ENCODE peak calls at places on chromosomes 12 and 14, in four cellular contexts. One of them, this sample, is unnamed.

GRCh38 chr14:77311217-77311616 is 9.5 kb downstream of the POMT2 start:
- DNase-seq in AG10803: peak
- DNase-seq in A549: no peak
- DNase-seq in sigmoid colon: no peak
- DNase-seq in this sample: no peak

GRCh38 chr14:81319314-81319713 is 80.8 kb downstream of the STON2 start:
- DNase-seq in AG10803: no peak
- DNase-seq in A549: no peak
- DNase-seq in sigmoid colon: no peak
- DNase-seq in this sample: no peak

GRCh38 chr12:120007272-120007671 is 18.2 kb downstream of the BICDL1 start:
- DNase-seq in AG10803: no peak
- DNase-seq in A549: no peak
- DNase-seq in sigmoid colon: no peak
- DNase-seq in this sample: no peak

GRCh38 chr12:124428136-124428791 is 133.4 kb downstream of the RFLNA start:
- DNase-seq in AG10803: peak
- DNase-seq in A549: no peak
- DNase-seq in sigmoid colon: peak
- DNase-seq in this sample: peak

GRCh38 chr12:74646831-74647230 is 109.2 kb downstream of the ATXN7L3B start:
- DNase-seq in AG10803: no peak
- DNase-seq in A549: peak
- DNase-seq in sigmoid colon: no peak
- DNase-seq in this sample: peak

GRCh38 chr14:29216774-29217232 is 450.2 kb downstream of the FOXG1 start:
- DNase-seq in AG10803: no peak
- DNase-seq in A549: no peak
- DNase-seq in sigmoid colon: no peak
- DNase-seq in this sample: no peak

GRCh38 chr12:99043319-99043914 is 398.3 kb downstream of the APAF1 start:
- DNase-seq in AG10803: peak
- DNase-seq in A549: peak
- DNase-seq in sigmoid colon: no peak
- DNase-seq in this sample: peak

GRCh38 chr12:1398673-1399072 is 195.7 kb downstream of the FBXL14 start:
- DNase-seq in AG10803: peak
- DNase-seq in A549: peak
- DNase-seq in sigmoid colon: no peak
- DNase-seq in this sample: peak

GRCh38 chr14:42782744-42783143 is 1176.1 kb downstream of the LRFN5 start:
- DNase-seq in AG10803: no peak
- DNase-seq in A549: no peak
- DNase-seq in sigmoid colon: no peak
- DNase-seq in this sample: no peak

GRCh38 chr14:95993768-95994592 is 45.2 kb upstream of the C14orf132 start:
- DNase-seq in AG10803: peak
- DNase-seq in A549: peak
- DNase-seq in sigmoid colon: no peak
- DNase-seq in this sample: peak

GRCh38 chr14:76908834-76909233 is 82.6 kb downstream of the LRRC74A start:
- DNase-seq in AG10803: no peak
- DNase-seq in A549: peak
- DNase-seq in sigmoid colon: no peak
- DNase-seq in this sample: no peak

GRCh38 chr12:27549231-27549800 is 25.3 kb downstream of the PPFIBP1 start:
- DNase-seq in AG10803: peak
- DNase-seq in A549: peak
- DNase-seq in sigmoid colon: no peak
- DNase-seq in this sample: peak

GRCh38 chr14:64952598-64953309 is 10.2 kb upstream of the GPX2 start:
- DNase-seq in AG10803: no peak
- DNase-seq in A549: peak
- DNase-seq in sigmoid colon: peak
- DNase-seq in this sample: peak

GRCh38 chr12:93341409-93342044 is 36.2 kb upstream of the NUDT4 start:
- DNase-seq in AG10803: no peak
- DNase-seq in A549: no peak
- DNase-seq in sigmoid colon: no peak
- DNase-seq in this sample: no peak

GRCh38 chr12:65308601-65309071 is 30.2 kb downstream of the MSRB3 start:
- DNase-seq in AG10803: peak
- DNase-seq in A549: no peak
- DNase-seq in sigmoid colon: no peak
- DNase-seq in this sample: peak

GRCh38 chr12:90653051-90653450 is 301.9 kb downstream of the CCER1 start:
- DNase-seq in AG10803: peak
- DNase-seq in A549: no peak
- DNase-seq in sigmoid colon: no peak
- DNase-seq in this sample: peak

GRCh38 chr12:66061557-66062279 is 68.8 kb downstream of the LLPH start:
- DNase-seq in AG10803: no peak
- DNase-seq in A549: no peak
- DNase-seq in sigmoid colon: no peak
- DNase-seq in this sample: no peak

GRCh38 chr12:53746592-53747491 is 4.9 kb downstream of the CISTR start:
- DNase-seq in AG10803: peak
- DNase-seq in A549: peak
- DNase-seq in sigmoid colon: peak
- DNase-seq in this sample: peak

GRCh38 chr14:85401396-85401795 is 128.5 kb upstream of the FLRT2 start:
- DNase-seq in AG10803: no peak
- DNase-seq in A549: no peak
- DNase-seq in sigmoid colon: no peak
- DNase-seq in this sample: no peak

GRCh38 chr12:12622418-12622817 is 10.7 kb downstream of the CREBL2 start:
- DNase-seq in AG10803: no peak
- DNase-seq in A549: no peak
- DNase-seq in sigmoid colon: no peak
- DNase-seq in this sample: no peak

GRCh38 chr12:67515679-67516363 is 132.7 kb upstream of the DYRK2 start:
- DNase-seq in AG10803: no peak
- DNase-seq in A549: no peak
- DNase-seq in sigmoid colon: no peak
- DNase-seq in this sample: peak

GRCh38 chr12:111767362-111768158 is 827 bp downstream of the ALDH2 start:
- DNase-seq in AG10803: peak
- DNase-seq in A549: peak
- DNase-seq in sigmoid colon: no peak
- DNase-seq in this sample: peak

GRCh38 chr12:104515899-104516298 is 59.2 kb downstream of the CHST11 start:
- DNase-seq in AG10803: no peak
- DNase-seq in A549: no peak
- DNase-seq in sigmoid colon: no peak
- DNase-seq in this sample: no peak

GRCh38 chr14:24051162-24051788 is 534 bp upstream of the CARMIL3 start:
- DNase-seq in AG10803: no peak
- DNase-seq in A549: no peak
- DNase-seq in sigmoid colon: peak
- DNase-seq in this sample: no peak

GRCh38 chr12:66354291-66354690 is 52.0 kb downstream of the HELB start:
- DNase-seq in AG10803: no peak
- DNase-seq in A549: no peak
- DNase-seq in sigmoid colon: no peak
- DNase-seq in this sample: no peak

GRCh38 chr14:40447032-40447431 is 1014.8 kb upstream of the FBXO33 start:
- DNase-seq in AG10803: no peak
- DNase-seq in A549: no peak
- DNase-seq in sigmoid colon: no peak
- DNase-seq in this sample: no peak

GRCh38 chr12:24463392-24463791 is 485.5 kb downstream of the BCAT1 start:
- DNase-seq in AG10803: no peak
- DNase-seq in A549: no peak
- DNase-seq in sigmoid colon: no peak
- DNase-seq in this sample: no peak

GRCh38 chr12:41230756-41231155 is 42.6 kb downstream of the PDZRN4 start:
- DNase-seq in AG10803: no peak
- DNase-seq in A549: no peak
- DNase-seq in sigmoid colon: no peak
- DNase-seq in this sample: no peak

GRCh38 chr14:99576304-99576703 is 27.7 kb downstream of the CCDC85C start:
- DNase-seq in AG10803: no peak
- DNase-seq in A549: peak
- DNase-seq in sigmoid colon: no peak
- DNase-seq in this sample: no peak

GRCh38 chr12:48508987-48509386 is 16.4 kb upstream of the OR8S1 start:
- DNase-seq in AG10803: no peak
- DNase-seq in A549: no peak
- DNase-seq in sigmoid colon: no peak
- DNase-seq in this sample: no peak

GRCh38 chr14:56195727-56196126 is 77.5 kb downstream of the PELI2 start:
- DNase-seq in AG10803: peak
- DNase-seq in A549: no peak
- DNase-seq in sigmoid colon: no peak
- DNase-seq in this sample: peak

GRCh38 chr12:39359644-39360043 is 83.3 kb downstream of the KIF21A start:
- DNase-seq in AG10803: no peak
- DNase-seq in A549: no peak
- DNase-seq in sigmoid colon: no peak
- DNase-seq in this sample: no peak

GRCh38 chr12:124544983-124545382 is 22.4 kb downstream of the NCOR2 start:
- DNase-seq in AG10803: no peak
- DNase-seq in A549: no peak
- DNase-seq in sigmoid colon: no peak
- DNase-seq in this sample: no peak

GRCh38 chr14:45135181-45135580 is 549 bp upstream of the FANCM start:
- DNase-seq in AG10803: peak
- DNase-seq in A549: no peak
- DNase-seq in sigmoid colon: no peak
- DNase-seq in this sample: peak

GRCh38 chr12:46354799-46355194 is 17.8 kb downstream of the SLC38A2 start:
- DNase-seq in AG10803: no peak
- DNase-seq in A549: no peak
- DNase-seq in sigmoid colon: no peak
- DNase-seq in this sample: no peak

GRCh38 chr12:116601933-116602809 is 43.0 kb downstream of the MAP1LC3B2 start:
- DNase-seq in AG10803: no peak
- DNase-seq in A549: no peak
- DNase-seq in sigmoid colon: no peak
- DNase-seq in this sample: peak

GRCh38 chr12:58496411-58496810 is 423.9 kb downstream of the LRIG3 start:
- DNase-seq in AG10803: peak
- DNase-seq in A549: peak
- DNase-seq in sigmoid colon: no peak
- DNase-seq in this sample: peak
- TF ChIP-seq CTCF in AG10803: no peak
- TF ChIP-seq CTCF in A549: no peak
- TF ChIP-seq CTCF in sigmoid colon: no peak
- TF ChIP-seq CTCF in this sample: no peak

GRCh38 chr14:63300854-63301253 is 17.9 kb downstream of the GPHB5 start:
- DNase-seq in AG10803: no peak
- DNase-seq in A549: no peak
- DNase-seq in sigmoid colon: no peak
- DNase-seq in this sample: no peak

GRCh38 chr14:63295231-63295685 is 23.5 kb downstream of the GPHB5 start:
- DNase-seq in AG10803: no peak
- DNase-seq in A549: no peak
- DNase-seq in sigmoid colon: no peak
- DNase-seq in this sample: no peak

GRCh38 chr14:63297387-63297786 is 21.3 kb downstream of the GPHB5 start:
- DNase-seq in AG10803: no peak
- DNase-seq in A549: no peak
- DNase-seq in sigmoid colon: no peak
- DNase-seq in this sample: no peak

GRCh38 chr14:63292805-63293204 is 25.9 kb downstream of the GPHB5 start:
- DNase-seq in AG10803: no peak
- DNase-seq in A549: no peak
- DNase-seq in sigmoid colon: no peak
- DNase-seq in this sample: no peak

GRCh38 chr14:63295991-63296630 is 22.6 kb downstream of the GPHB5 start:
- DNase-seq in AG10803: peak
- DNase-seq in A549: no peak
- DNase-seq in sigmoid colon: no peak
- DNase-seq in this sample: peak
- H3K4me3 ChIP-seq in AG10803: no peak
- H3K4me3 ChIP-seq in A549: no peak
- H3K4me3 ChIP-seq in sigmoid colon: no peak
- H3K4me3 ChIP-seq in this sample: no peak

DNA sequence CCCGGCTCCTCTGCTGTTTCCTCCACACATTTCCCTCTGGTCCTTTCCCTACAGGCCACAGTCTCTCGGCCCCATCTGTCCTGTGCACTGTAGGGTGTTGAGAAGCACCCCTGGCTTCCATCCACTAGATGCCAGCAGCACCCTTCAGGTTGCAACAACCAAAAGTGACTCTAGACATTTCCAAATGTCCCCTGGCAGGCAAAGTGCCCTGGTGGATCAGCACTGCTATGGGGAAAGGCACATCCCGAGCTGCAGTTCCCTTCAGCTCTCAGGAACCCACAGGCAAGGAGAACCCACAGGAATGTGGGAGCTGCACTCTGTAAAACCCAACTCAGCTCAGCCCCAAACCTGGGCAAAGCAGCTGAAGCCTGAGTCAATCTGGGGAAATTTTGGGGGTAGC is 77.0 kb downstream of the RBM19 start:
- DNase-seq in AG10803: peak
- DNase-seq in A549: no peak
- DNase-seq in sigmoid colon: no peak
- DNase-seq in this sample: peak
- TF ChIP-seq CTCF in AG10803: peak
- TF ChIP-seq CTCF in A549: no peak
- TF ChIP-seq CTCF in sigmoid colon: no peak
- TF ChIP-seq CTCF in this sample: peak

DNA sequence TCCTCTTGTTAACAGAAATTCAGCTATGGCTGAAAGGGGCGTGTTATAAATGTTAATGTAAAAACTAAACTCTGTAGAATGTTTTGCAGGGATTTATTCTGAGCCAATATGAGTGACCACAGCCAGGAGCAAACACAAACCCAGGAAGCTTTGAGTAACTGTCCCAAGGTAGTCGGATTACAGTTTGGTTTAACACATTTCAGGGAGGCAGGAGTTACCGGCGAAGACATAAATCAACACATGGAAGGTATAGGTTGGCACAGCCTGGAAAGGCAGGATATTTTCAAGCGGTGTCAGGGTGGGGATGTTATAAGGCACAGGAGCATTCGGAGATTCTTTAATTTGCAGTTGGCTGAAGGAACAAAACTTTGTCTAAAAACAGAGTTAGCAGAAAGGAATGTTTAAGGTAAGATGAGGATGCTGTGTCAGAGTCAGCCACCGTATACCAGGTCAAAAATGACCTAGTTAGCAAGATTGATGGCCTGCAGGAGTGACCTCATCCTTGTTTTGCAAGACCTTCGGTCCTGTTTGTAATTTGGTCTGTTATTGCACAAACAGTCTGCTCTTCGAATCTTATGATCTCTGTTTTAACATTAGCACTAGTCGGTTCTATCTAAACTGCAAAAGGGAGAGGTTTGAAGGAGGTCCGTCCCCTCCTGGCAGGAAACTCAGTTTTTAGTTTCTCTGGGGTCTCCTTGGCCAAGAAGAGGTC is 75.3 kb downstream of the TNFAIP2 start:
- DNase-seq in AG10803: peak
- DNase-seq in A549: peak
- DNase-seq in sigmoid colon: peak
- DNase-seq in this sample: peak
- H3K4me3 ChIP-seq in AG10803: no peak
- H3K4me3 ChIP-seq in A549: no peak
- H3K4me3 ChIP-seq in sigmoid colon: no peak
- H3K4me3 ChIP-seq in this sample: no peak